ENCODE peak calls at places on chromosomes 5 and 9, in nine cellular contexts. Y is neuronal stem cell; W is right atrium auricular region; B is effector memory CD4-positive, alpha-beta T cell; F is A673; C is adrenal gland; Z is OCI-LY7; I is PC-9; R is BE2C. L is an unnamed sample.

GRCh38 chr9:94034511-94034910 is 49.8 kb upstream of the PTPDC1 start:
- DNase-seq in Y (no peak), W (no peak), B (no peak), F (no peak), C (no peak), Z (no peak), I (no peak), R (no peak), L (no peak)

GRCh38 chr9:33719581-33720374 is 75.6 kb upstream of the PRSS3 start:
- DNase-seq in Y (peak; percentile 20), W (no peak), B (no peak), F (peak; percentile 42), C (peak; percentile 19), Z (peak; percentile 40), I (no peak), R (peak; percentile 59), L (no peak)

GRCh38 chr5:132280371-132281240 is 13.6 kb upstream of the SLC22A4 start:
- DNase-seq in Y (no peak), W (peak; percentile 38), B (no peak), F (no peak), C (no peak), Z (no peak), I (no peak), R (no peak), L (no peak)

GRCh38 chr9:107108367-107108766 is 174.7 kb upstream of the RAD23B start:
- DNase-seq in Y (no peak), W (no peak), B (no peak), F (no peak), C (no peak), Z (no peak), I (no peak), R (no peak), L (no peak)

GRCh38 chr5:32387176-32387575 is 57.4 kb downstream of the ZFR start:
- DNase-seq in Y (no peak), W (no peak), B (no peak), F (no peak), C (no peak), Z (no peak), I (no peak), R (no peak), L (no peak)

GRCh38 chr9:2934241-2934650 is 90.4 kb upstream of the PUM3 start:
- DNase-seq in Y (no peak), W (no peak), B (no peak), F (no peak), C (no peak), Z (no peak), I (no peak), R (no peak), L (no peak)

GRCh38 chr9:73743826-73744225 is 592.2 kb downstream of the ANXA1 start:
- DNase-seq in Y (no peak), W (no peak), B (no peak), F (no peak), C (no peak), Z (no peak), I (no peak), R (no peak), L (no peak)

GRCh38 chr5:42397267-42397666 is 26.0 kb upstream of the GHR start:
- DNase-seq in Y (no peak), W (no peak), B (no peak), F (no peak), C (no peak), Z (no peak), I (no peak), R (no peak), L (no peak)

GRCh38 chr5:126852104-126852531 is 75.2 kb downstream of the LMNB1 start:
- DNase-seq in Y (no peak), W (no peak), B (no peak), F (no peak), C (no peak), Z (peak; percentile 27), I (no peak), R (no peak), L (no peak)

GRCh38 chr5:151315998-151316597 is 12.5 kb upstream of the SLC36A3 start:
- DNase-seq in Y (peak; percentile 58), W (peak; percentile 79), B (no peak), F (peak; percentile 64), C (peak; percentile 81), Z (peak; percentile 72), I (peak; percentile 55), R (peak; percentile 80), L (peak; percentile 77)

GRCh38 chr5:159641371-159642039 is 274.8 kb upstream of the ADRA1B start:
- DNase-seq in Y (no peak), W (no peak), B (no peak), F (no peak), C (no peak), Z (no peak), I (no peak), R (no peak), L (no peak)

GRCh38 chr5:108167174-108167573 is 214.7 kb downstream of the FBXL17 start:
- DNase-seq in Y (no peak), W (no peak), B (no peak), F (no peak), C (no peak), Z (no peak), I (no peak), R (no peak), L (no peak)

DNA sequence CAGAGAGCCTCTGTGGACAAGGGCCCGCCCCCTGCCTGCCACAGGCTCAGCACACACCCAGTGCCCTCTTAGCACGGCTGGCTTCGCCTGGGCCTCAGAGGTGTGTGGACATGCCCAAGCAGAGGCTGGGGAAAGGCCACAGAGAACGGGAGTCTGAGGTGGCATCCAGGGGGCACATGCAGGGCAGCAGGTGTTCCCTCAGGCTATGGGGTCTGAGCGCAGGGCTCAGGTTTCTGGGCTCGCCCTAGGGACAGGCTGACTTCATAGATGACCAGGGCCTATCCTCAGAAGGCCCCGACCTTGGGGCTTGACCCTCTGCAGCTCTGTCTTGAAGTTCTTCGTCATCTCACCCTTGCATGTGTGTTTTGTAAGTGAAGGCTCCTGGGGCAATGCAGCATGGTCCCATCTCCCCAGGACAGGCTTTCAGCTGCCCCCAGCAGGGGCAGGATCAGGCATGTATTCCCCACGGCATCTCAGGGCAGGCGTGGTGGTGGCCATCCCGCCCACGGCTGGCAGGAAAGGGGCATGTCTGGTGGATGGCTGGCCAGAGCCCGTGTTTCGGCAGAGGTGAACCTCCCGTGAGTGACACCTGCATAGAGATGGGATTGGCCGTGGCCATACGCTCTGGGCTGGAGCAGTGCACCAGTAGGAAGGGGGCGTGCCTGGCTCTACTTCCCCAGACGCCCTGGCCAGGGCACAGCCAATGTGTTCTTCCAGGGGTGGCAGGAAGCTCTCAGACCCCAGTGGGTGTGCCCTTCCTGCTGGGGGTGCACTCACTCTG is 138.9 kb downstream of the ZNF354C start:
- DNase-seq in Y (no peak), W (no peak), B (no peak), F (no peak), C (no peak), Z (no peak), I (no peak), R (peak; percentile 3), L (no peak)
- H3K9me3 ChIP-seq in Y (no peaks in the 10 kb centered on the region), W (no peaks in the 10 kb centered on the region), B (no peaks in the 10 kb centered on the region), F (no peaks in the 10 kb centered on the region), C (no peaks in the 10 kb centered on the region), Z (no peaks in the 10 kb centered on the region), I (no peaks in the 10 kb centered on the region), R (no peaks in the 10 kb centered on the region), L (no peaks in the 10 kb centered on the region)

GRCh38 chr5:141427783-141428426 is 2.4 kb upstream of the PCDHGA12 start:
- DNase-seq in Y (no peak), W (no peak), B (no peak), F (no peak), C (no peak), Z (no peak), I (no peak), R (no peak), L (no peak)
- H3K9me3 ChIP-seq in Y (peaks cover 96% of the 10 kb centered on the region), W (peaks cover 12% of the 10 kb centered on the region), B (peaks cover 11% of the 10 kb centered on the region), F (peaks cover 93% of the 10 kb centered on the region), C (peaks cover 79% of the 10 kb centered on the region), Z (no peaks in the 10 kb centered on the region), I (peaks cover 3% of the 10 kb centered on the region), R (peaks cover 9% of the 10 kb centered on the region), L (no peaks in the 10 kb centered on the region)

DNA sequence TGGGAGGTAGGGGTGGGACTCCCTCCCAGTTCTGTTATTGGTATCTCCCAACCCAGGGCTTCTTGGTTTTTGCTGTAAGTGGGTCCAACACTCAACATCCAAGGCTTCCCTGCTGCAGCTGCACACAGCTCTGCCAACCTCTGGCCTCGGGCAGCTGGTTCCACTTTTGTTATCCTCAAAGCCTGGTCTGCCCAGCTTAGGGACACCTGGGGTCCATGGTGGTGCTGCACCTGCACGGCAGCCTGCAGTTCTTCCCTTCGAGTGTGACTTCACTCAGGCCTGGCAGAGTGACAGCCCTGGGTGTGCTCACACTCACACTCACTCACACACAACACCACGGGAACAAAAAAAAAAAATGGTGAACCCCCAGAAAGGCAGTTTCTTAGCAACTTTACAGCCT is 15.3 kb upstream of the SAP30L start:
- DNase-seq in Y (no peak), W (no peak), B (no peak), F (no peak), C (no peak), Z (peak; percentile 4), I (no peak), R (no peak), L (no peak)
- H3K9me3 ChIP-seq in Y (peaks cover 11% of the 10 kb centered on the region), W (no peaks in the 10 kb centered on the region), B (no peaks in the 10 kb centered on the region), F (no peaks in the 10 kb centered on the region), C (no peaks in the 10 kb centered on the region), Z (no peaks in the 10 kb centered on the region), I (no peaks in the 10 kb centered on the region), R (no peaks in the 10 kb centered on the region), L (no peaks in the 10 kb centered on the region)

DNA sequence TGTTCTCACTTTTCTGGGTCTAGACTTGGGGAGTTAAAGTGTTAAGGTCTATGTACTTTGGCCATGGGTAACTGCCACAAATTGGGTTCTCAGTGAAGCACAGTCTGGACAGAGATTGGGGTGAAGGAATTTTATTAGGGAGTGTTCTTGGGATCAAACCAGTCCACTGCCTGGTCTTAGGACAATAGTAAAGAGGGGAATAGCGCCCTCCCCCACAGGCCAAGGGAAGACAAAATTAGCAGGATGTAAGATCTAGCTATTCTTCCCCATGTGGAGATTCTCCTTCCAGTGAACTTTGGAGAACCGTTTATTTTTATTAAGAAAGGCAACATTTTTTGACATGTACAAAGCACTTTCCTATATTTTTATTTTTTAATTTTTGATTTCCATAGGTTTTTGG is 18.4 kb upstream of the RIC1 start:
- DNase-seq in Y (no peak), W (no peak), B (no peak), F (no peak), C (no peak), Z (no peak), I (no peak), R (no peak), L (no peak)
- H3K9me3 ChIP-seq in Y (no peaks in the 10 kb centered on the region), W (no peaks in the 10 kb centered on the region), B (no peaks in the 10 kb centered on the region), F (no peaks in the 10 kb centered on the region), C (no peaks in the 10 kb centered on the region), Z (peaks cover 13% of the 10 kb centered on the region), I (no peaks in the 10 kb centered on the region), R (no peaks in the 10 kb centered on the region), L (no peaks in the 10 kb centered on the region)

L was measured in gastrocnemius medialis.